ENCODE peak calls at places on chromosomes 6 and 20, in five cellular contexts. N is PC-3, Y is fibroblast of mammary gland, M is GM12865, Q is cardiac muscle cell. G is an unnamed sample.

GRCh38 chr20:43667341-43668132 is 623 bp downstream of the MYBL2 start:
- DNase-seq in Y (peak), Q (peak), N (peak), M (peak), G (peak)

GRCh38 chr6:158086706-158087518 is 81.2 kb downstream of the SERAC1 start:
- DNase-seq in Y (no peak), Q (no peak), N (no peak), M (no peak), G (no peak)

GRCh38 chr6:110332281-110332680 is 25.9 kb downstream of the METTL24 start:
- DNase-seq in Q (no peak), M (no peak), Y (no peak), N (no peak), G (no peak)

GRCh38 chr20:17866234-17867001 is 102.2 kb downstream of the SNX5 start:
- DNase-seq in N (no peak), M (no peak), Y (no peak), Q (no peak), G (no peak)

GRCh38 chr6:46893648-46894047 is 28.1 kb downstream of the ADGRF5 start:
- DNase-seq in Q (no peak), Y (no peak), M (no peak), N (peak), G (no peak)

GRCh38 chr6:74075323-74075722 is 379.3 kb downstream of the CD109 start:
- DNase-seq in M (no peak), Q (no peak), N (no peak), Y (peak), G (no peak)

GRCh38 chr6:90707223-90707622 is 120.4 kb upstream of the MAP3K7 start:
- DNase-seq in Y (no peak), M (no peak), N (no peak), Q (no peak), G (no peak)

GRCh38 chr6:156618600-156619205 is 158.5 kb upstream of the ARID1B start:
- DNase-seq in N (no peak), Q (peak), Y (no peak), M (no peak), G (no peak)

GRCh38 chr20:1005452-1006027 is 3.4 kb upstream of the RSPO4 start:
- DNase-seq in M (peak), N (peak), Y (peak), Q (peak), G (no peak)

GRCh38 chr6:24332306-24332705 is 25.6 kb downstream of the DCDC2 start:
- DNase-seq in N (peak), Q (no peak), M (no peak), Y (no peak), G (no peak)

GRCh38 chr6:170232186-170233002 is 58.5 kb downstream of the DLL1 start:
- DNase-seq in M (no peak), N (peak), Q (no peak), Y (peak), G (peak)

GRCh38 chr20:61932711-61933480 is 132.8 kb downstream of the TAF4 start:
- DNase-seq in Y (no peak), M (no peak), N (no peak), Q (no peak), G (no peak)

DNA sequence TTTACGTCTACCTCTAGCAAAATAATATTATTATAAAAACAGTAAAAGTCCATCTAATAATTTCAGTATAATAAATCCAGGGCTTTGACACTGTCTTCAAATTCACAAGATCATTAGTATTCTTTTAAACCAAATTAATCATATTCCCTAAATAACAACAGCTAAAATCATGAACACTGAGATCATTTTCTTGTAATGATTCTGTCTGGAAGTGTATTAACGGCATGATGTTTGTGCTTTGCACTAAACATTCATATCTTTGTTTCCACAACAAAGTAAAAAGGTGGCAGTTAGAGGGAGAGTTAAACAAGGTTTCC is 18.8 kb downstream of the HIVEP2 start:
- DNase-seq in N (no peak), M (no peak), Y (no peak), Q (no peak), G (no peak)
- H3K4me3 ChIP-seq in N (peak), M (peak), Y (peak), Q (peak), G (peak)

GRCh38 chr6:85394853-85395538 is 54.9 kb upstream of the NT5E start:
- DNase-seq in M (no peak), Q (no peak), Y (no peak), N (no peak), G (no peak)
- H3K4me3 ChIP-seq in M (no peak), Q (no peak), Y (no peak), N (no peak), G (no peak)

DNA sequence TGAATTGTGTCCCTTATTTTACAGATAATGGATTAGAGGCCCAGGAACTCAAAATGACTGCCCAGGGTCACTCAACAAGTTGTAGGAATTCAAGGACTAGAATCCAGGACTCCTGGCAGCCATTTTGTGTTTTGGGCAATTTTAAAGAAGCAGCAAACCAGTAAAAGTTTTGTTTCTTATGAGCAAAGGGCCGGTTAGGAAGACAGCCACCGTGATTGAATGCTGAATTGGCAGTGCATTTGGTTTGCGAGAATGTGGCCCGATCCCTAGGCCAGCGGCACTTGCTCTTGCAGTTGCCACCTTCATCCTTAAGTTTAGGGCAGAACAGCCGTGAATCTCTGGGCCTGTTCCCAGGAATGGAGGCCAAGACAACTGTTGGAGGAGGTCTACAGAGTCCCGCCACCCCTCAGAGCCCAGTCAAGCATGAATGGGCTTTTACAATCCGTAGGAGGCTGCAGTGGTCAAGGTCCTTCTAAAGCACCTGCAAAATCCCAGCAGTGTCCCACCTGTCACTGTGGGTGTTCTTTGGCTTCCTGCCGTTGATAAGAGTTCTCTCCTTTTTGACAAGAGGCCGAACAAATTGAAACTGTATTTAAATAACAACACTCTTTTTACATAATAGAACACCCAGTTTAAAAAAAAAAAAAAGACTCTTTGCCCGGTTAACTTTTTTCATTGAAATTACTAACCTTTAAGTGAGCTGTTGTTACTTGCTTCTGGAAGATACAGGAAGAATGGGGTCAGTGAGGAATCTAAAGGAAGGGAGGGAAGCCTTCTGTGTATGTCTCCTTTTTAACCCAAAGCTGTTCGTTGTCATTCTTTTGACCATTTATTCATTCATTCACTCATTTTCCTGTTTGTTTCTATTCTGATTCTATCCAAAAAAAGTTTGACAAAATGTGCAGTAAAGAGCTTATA is 68.7 kb downstream of the PHACTR2 start:
- DNase-seq in N (no peak), M (no peak), Y (no peak), Q (peak), G (no peak)
- H3K4me3 ChIP-seq in N (no peak), M (no peak), Y (no peak), Q (no peak), G (no peak)

DNA sequence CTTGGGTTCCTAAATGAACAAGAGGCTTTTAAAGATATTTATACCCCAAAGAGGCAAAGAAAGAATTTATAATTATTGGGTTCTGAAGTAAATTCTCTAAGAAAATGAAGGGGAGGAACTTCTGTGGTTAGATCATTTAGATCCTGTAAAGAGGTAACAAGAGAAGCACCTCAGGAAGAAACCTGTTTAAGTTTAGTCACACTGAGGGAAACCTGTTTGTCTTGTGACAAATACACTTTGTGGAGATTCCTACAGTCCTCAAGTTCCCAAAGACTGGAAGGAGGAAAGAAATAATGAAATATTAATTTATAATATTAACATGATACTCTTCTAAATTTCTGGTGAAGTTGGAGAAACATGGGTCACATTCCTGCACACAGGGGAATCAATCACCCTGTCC is 647.5 kb downstream of the EYS start:
- DNase-seq in N (peak), Y (no peak), Q (no peak), M (no peak), G (no peak)
- H3K4me3 ChIP-seq in N (no peak), Y (no peak), Q (no peak), M (no peak), G (no peak)

G was measured in mucosa of descending colon.